ENCODE peak calls at places on chromosomes 2 and 18, in five cellular contexts. P, H, V, E and J are unnamed samples.

GRCh38 chr2:174717273-174717672 is 47.0 kb downstream of the CHRNA1 start:
- DNase-seq in V (no peak), E (peak), P (no peak), H (no peak), J (no peak)

GRCh38 chr18:55685638-55686037 is 97.6 kb upstream of the TCF4 start:
- DNase-seq in H (peak), P (no peak), E (no peak), V (no peak), J (no peak)

GRCh38 chr2:23199115-23199918 is 185.7 kb upstream of the KLHL29 start:
- DNase-seq in P (no peak), V (peak), H (peak), E (no peak), J (no peak)

GRCh38 chr18:78487649-78488048 is 492.0 kb upstream of the SALL3 start:
- DNase-seq in P (no peak), H (no peak), E (no peak), V (no peak), J (no peak)

GRCh38 chr18:21115519-21116411 is 4.2 kb upstream of the ROCK1 start:
- DNase-seq in H (no peak), P (no peak), V (no peak), E (no peak), J (no peak)

GRCh38 chr2:3101016-3101703 is 276.5 kb downstream of the EIPR1 start:
- DNase-seq in P (no peak), H (no peak), E (no peak), V (no peak), J (no peak)

GRCh38 chr2:232632904-232633412 is 446 bp upstream of the EFHD1 start:
- DNase-seq in P (peak), E (no peak), V (peak), H (no peak), J (no peak)

GRCh38 chr18:26634631-26635030 is 86.3 kb upstream of the KCTD1 start:
- DNase-seq in P (no peak), E (no peak), H (no peak), V (no peak), J (no peak)

GRCh38 chr2:218383892-218384519 is 1.9 kb downstream of the SLC11A1 start:
- DNase-seq in P (no peak), H (peak), V (no peak), E (no peak), J (no peak)

GRCh38 chr2:53582556-53582955 is 185.0 kb upstream of the CHAC2 start:
- DNase-seq in P (no peak), E (no peak), V (no peak), H (no peak), J (no peak)

GRCh38 chr2:45024600-45025291 is 15.5 kb upstream of the SIX2 start:
- DNase-seq in V (no peak), E (no peak), P (no peak), H (peak), J (no peak)

GRCh38 chr2:113180131-113180946 is 6.6 kb downstream of the PSD4 start:
- DNase-seq in P (no peak), V (peak), H (no peak), E (no peak), J (no peak)

GRCh38 chr2:1837022-1837421 is 92.7 kb upstream of the PXDN start:
- DNase-seq in P (no peak), V (no peak), E (no peak), H (no peak), J (no peak)

GRCh38 chr18:2982452-2983172 is 30.3 kb downstream of the LPIN2 start:
- DNase-seq in H (no peak), P (no peak), E (no peak), V (peak), J (no peak)

GRCh38 chr18:73850782-73851181 is 296.9 kb downstream of the FBXO15 start:
- DNase-seq in H (no peak), E (no peak), P (no peak), V (no peak), J (no peak)

GRCh38 chr2:238242731-238243495 is 3.1 kb upstream of the HES6 start:
- DNase-seq in H (no peak), P (no peak), V (no peak), E (no peak), J (no peak)

GRCh38 chr18:59238385-59238784 is 18.4 kb downstream of the GRP start:
- DNase-seq in V (no peak), E (no peak), P (no peak), H (no peak), J (no peak)

GRCh38 chr2:62277688-62278087 is 81.8 kb downstream of the B3GNT2 start:
- DNase-seq in E (no peak), H (no peak), V (no peak), P (no peak), J (no peak)

GRCh38 chr2:16972276-16972675 is 306.6 kb upstream of the CYRIA start:
- DNase-seq in E (no peak), H (peak), P (no peak), V (no peak), J (no peak)